ENCODE peak calls at places on chromosomes 11 and 22, in five cellular contexts. B is HCT116; V is right lobe of liver; Y is CD4-positive, alpha-beta T cell; X is PC-3. I is an unnamed sample.

GRCh38 chr11:11552688-11553087 is 69.1 kb downstream of the GALNT18 start:
- DNase-seq in Y (no peak), B (no peak), X (peak), V (no peak), I (peak)

GRCh38 chr11:120750647-120751419 is 239.3 kb downstream of the GRIK4 start:
- DNase-seq in X (no peak), B (no peak), Y (no peak), V (no peak), I (no peak)

GRCh38 chr11:126751242-126751641 is 249.3 kb downstream of the KIRREL3 start:
- DNase-seq in X (no peak), Y (no peak), B (no peak), V (no peak), I (no peak)

GRCh38 chr11:46450846-46451470 is 59.4 kb upstream of the CHRM4 start:
- DNase-seq in X (no peak), B (no peak), Y (no peak), V (no peak), I (no peak)

GRCh38 chr22:42217752-42218280 is 52.6 kb downstream of the TCF20 start:
- DNase-seq in Y (no peak), X (no peak), V (no peak), B (no peak), I (no peak)

GRCh38 chr11:126925321-126926093 is 75.1 kb downstream of the KIRREL3 start:
- DNase-seq in B (no peak), V (no peak), X (peak), Y (no peak), I (no peak)

GRCh38 chr11:96396637-96397036 is 6.8 kb downstream of the JRKL start:
- DNase-seq in X (no peak), V (no peak), B (no peak), Y (no peak), I (no peak)

GRCh38 chr11:3221408-3222002 is 2.9 kb upstream of the MRGPRG start:
- DNase-seq in B (no peak), X (no peak), V (peak), Y (no peak), I (no peak)

GRCh38 chr22:42696331-42696967 is 24.2 kb downstream of the A4GALT start:
- DNase-seq in B (no peak), X (no peak), V (no peak), Y (no peak), I (no peak)

GRCh38 chr22:27851974-27852713 is 50.6 kb upstream of the MN1 start:
- DNase-seq in V (no peak), B (no peak), X (no peak), Y (no peak), I (no peak)

GRCh38 chr11:20438637-20439036 is 51.1 kb downstream of the PRMT3 start:
- DNase-seq in Y (no peak), B (no peak), X (no peak), V (no peak), I (no peak)

GRCh38 chr11:8375460-8375859 is 111.8 kb upstream of the LMO1 start:
- DNase-seq in X (no peak), B (no peak), V (peak), Y (no peak), I (no peak)

GRCh38 chr11:101863361-101863760 is 51.4 kb upstream of the CEP126 start:
- DNase-seq in B (no peak), X (peak), Y (no peak), V (no peak), I (peak)

GRCh38 chr11:101864098-101864497 is 50.7 kb upstream of the CEP126 start:
- DNase-seq in Y (no peak), B (no peak), X (no peak), V (no peak), I (no peak)

GRCh38 chr11:101860694-101861371 is 54.0 kb upstream of the CEP126 start:
- DNase-seq in V (no peak), Y (peak), X (peak), B (peak), I (peak)

GRCh38 chr11:101866619-101867491 is 48.0 kb upstream of the CEP126 start:
- DNase-seq in X (peak), B (no peak), Y (no peak), V (peak), I (peak)

DNA sequence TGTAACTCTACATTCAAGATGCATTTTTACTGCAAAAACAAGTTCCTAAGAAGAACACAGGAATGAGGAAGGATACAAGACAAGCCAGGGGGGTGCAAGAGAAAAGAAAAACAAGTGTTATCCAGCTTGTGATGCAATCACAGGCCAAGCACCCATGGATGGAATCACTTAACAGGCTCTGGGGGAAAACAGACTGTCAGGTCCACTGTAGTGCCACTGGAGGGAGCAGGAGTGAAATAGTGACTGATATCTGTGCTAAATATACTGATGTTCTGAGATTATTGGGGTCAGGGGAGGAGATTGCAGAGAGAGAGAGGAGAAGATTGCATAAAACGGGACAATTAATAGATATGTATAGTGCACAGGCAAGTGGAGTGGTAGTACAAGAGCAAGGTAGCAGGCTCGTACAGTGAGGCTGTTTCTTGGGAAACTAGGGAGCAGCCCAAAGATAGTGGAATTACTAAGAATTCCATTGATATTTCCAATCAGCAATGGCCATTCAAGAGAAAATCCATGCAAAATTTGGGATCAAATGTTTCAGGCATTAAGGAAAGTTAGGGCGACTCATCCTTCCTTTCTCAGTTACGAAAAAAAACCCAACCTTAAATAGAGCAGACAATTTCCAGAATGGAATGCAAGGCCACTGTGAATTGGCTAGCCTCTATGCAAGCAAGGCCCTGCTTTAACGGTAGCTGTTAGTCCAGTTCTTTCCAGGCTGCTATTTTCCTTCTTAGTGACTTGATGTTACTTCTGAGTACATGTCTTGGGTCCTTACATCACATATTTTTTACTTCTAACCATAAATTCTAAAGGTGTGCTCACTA is 52.2 kb upstream of the CEP126 start:
- DNase-seq in X (peak), V (peak), Y (no peak), B (peak), I (peak)
- TF ChIP-seq CTCF in X (peak), V (peak), Y (no peak), B (peak), I (no peak)

DNA sequence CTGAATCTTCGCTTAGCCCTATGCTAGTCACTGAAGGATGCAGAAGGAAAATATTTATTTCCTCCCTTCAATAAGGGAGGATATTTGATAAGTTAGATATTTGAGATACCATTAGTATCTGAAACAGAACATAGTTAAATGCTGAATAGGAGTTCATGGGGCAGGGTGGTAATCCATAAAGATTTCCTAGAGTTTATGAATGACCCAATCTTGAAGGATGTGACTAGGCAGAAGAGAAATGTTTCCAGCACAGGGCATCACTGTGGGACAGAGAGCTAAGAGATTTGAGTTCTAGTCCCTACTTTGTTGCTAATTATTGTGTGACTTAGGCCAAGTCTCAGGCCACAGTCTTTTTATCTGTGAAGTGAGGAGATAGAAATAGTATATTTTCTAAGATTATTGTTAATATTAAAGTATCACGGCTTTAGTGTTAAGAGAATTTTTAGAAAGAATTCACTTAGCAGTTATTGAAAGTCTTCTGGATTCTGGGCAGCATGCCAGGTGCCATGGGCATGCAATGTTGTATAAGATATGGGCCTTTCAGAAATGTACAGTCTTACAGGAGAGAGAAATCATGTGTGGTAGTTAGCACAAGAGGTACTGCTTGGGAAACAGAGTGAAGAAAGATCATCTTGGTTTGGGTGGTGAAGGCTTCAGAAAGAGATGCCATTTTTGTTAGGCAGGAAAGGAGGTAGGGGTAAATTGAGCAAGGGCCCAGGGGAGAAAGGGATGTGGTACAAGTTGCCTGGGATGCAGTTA is 24.0 kb downstream of the SWAP70 start:
- DNase-seq in Y (no peak), X (no peak), B (no peak), V (no peak), I (no peak)
- H3K27ac ChIP-seq in Y (no peak), X (no peak), B (no peak), V (no peak), I (no peak)

DNA sequence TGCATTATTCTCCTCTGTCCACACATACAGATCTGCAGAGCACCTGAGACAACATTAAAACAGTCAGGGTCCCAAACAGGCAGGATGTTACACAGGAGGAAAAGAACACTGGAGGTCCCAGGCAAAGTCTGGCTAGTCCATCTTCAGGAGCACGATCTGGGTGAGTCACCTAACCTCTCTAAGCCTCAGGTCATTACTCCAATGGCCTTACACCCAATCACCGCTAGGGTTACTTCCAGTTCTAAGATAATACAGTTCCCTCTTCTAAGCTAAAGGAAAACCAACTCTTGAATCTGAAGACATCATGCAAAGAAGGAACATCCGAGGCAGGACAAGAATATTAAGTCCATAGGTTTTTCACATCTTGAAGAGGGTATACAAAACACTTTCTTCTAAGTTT is 24.5 kb downstream of the ASCC2 start:
- DNase-seq in Y (no peak), X (peak), V (no peak), B (peak), I (peak)
- TF ChIP-seq CTCF in Y (no peak), X (peak), V (peak), B (no peak), I (no peak)

DNA sequence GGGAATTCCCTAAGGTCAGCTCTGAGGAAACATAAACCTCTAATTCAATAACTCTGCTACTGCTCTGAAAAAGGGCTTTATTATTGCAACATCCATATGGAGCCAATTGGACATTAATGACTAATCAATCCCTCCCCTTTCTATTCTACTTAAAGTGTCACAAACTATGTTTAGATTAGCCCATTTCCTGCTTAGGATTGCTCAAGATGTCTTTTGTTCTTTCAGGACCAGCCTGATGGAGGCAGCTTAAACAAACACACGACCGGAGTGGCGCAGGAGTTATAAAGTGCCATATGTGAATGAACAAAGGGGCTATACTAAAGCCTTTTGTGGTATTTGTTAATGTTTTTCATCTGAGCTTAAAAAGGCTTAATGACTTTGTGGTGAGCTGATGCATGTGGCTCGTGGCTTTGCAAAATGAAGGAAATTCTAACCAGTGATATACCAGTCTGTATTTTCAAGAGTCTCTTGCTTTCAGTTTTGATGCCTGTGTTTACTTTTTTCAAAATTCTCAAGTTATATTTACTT is 354.4 kb downstream of the SOX6 start:
- DNase-seq in V (no peak), Y (no peak), B (peak), X (peak), I (peak)
- H3K27ac ChIP-seq in V (peak), Y (no peak), B (no peak), X (no peak), I (no peak)

GRCh38 chr22:21022955-21023614 is 8.1 kb downstream of the P2RX6 start:
- DNase-seq in Y (no peak), B (no peak), V (no peak), X (no peak), I (no peak)
- TF ChIP-seq CTCF in Y (no peak), B (no peak), V (no peak), X (no peak), I (no peak)

DNA sequence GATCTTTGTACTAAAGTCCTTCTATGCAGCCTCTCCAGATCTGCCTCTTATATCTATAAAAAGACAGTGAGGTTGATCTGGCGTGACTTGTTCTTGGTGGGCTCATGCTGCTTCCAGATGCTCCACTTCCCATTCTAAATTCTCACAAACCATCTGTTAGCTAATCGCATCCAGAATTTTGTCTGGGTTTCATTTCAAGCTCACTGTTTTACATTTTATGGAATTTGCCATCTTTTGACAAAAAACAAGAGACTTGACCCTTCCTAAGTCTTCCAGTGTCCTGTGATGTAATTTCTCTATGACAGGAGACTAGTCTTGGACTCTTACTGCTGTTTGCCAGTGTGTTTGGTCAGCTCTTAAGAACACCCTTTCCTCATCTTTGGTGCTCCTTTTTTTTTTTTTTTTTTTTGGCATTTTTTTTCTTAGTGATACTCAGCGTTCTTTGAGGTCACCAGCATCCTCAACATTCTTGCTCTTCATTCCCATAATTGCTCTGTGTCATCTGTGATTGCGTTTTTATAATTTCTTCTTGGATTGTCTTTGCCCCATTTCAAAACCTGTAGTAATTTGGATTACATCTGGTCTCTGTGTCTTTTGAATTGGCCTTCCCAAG is 23.1 kb downstream of the CRKL start:
- DNase-seq in X (no peak), B (no peak), V (no peak), Y (no peak), I (no peak)
- H3K27ac ChIP-seq in X (no peak), B (no peak), V (no peak), Y (no peak), I (no peak)